ENCODE peak calls at places on chromosomes 11 and 22, in nine cellular contexts. R is A549, E is hepatocyte, G is brain microvascular endothelial cell, H is AG04450, K is cardiac muscle cell, X is IMR-90, P is uterus, O is tibial nerve. C is an unnamed sample.

GRCh38 chr11:10080134-10080533 is 213.9 kb downstream of the SBF2 start:
- DNase-seq in R (peak), E (no peak), G (no peak), H (no peak), K (no peak), X (no peak), P (no peak), O (no peak), C (no peak)

GRCh38 chr11:85961930-85962363 is 106.8 kb downstream of the CCDC83 start:
- DNase-seq in R (no peak), E (no peak), G (peak), H (no peak), K (peak), X (peak), P (no peak), O (no peak), C (peak)

GRCh38 chr11:17721242-17721999 is 2.0 kb downstream of the MYOD1 start:
- DNase-seq in R (no peak), E (no peak), G (no peak), H (no peak), K (no peak), X (no peak), P (no peak), O (no peak), C (no peak)

GRCh38 chr11:108906329-108906728 is 241.5 kb downstream of the DDX10 start:
- DNase-seq in R (peak), E (no peak), G (peak), H (no peak), K (peak), X (peak), P (no peak), O (no peak), C (peak)

GRCh38 chr22:28497188-28497587 is 182.5 kb downstream of the TTC28 start:
- DNase-seq in R (no peak), E (no peak), G (no peak), H (no peak), K (no peak), X (peak), P (no peak), O (no peak), C (no peak)

GRCh38 chr22:36332623-36333331 is 55.0 kb downstream of the MYH9 start:
- DNase-seq in R (peak), E (peak), G (peak), H (no peak), K (peak), X (peak), P (peak), O (no peak), C (peak)

GRCh38 chr22:42313804-42314581 is 43.5 kb upstream of the TCF20 start:
- DNase-seq in R (peak), E (peak), G (peak), H (no peak), K (peak), X (peak), P (no peak), O (no peak), C (peak)

GRCh38 chr11:115208808-115209259 is 295.4 kb downstream of the CADM1 start:
- DNase-seq in R (no peak), E (no peak), G (no peak), H (no peak), K (no peak), X (no peak), P (no peak), O (no peak), C (no peak)

GRCh38 chr11:73321342-73322110 is 13.4 kb downstream of the ARHGEF17 start:
- DNase-seq in R (no peak), E (no peak), G (peak), H (no peak), K (peak), X (peak), P (peak), O (no peak), C (no peak)

GRCh38 chr11:128302425-128303186 is 284.8 kb downstream of the ETS1 start:
- DNase-seq in R (no peak), E (no peak), G (no peak), H (no peak), K (no peak), X (no peak), P (no peak), O (no peak), C (no peak)

GRCh38 chr22:23182289-23183106 is 2.2 kb downstream of the BCR start:
- DNase-seq in R (no peak), E (peak), G (no peak), H (no peak), K (no peak), X (peak), P (no peak), O (no peak), C (peak)

GRCh38 chr22:17931400-17931825 is 92.9 kb downstream of the MICAL3 start:
- DNase-seq in R (no peak), E (no peak), G (no peak), H (no peak), K (no peak), X (no peak), P (peak), O (no peak), C (no peak)

GRCh38 chr11:118005224-118006152 is 19.3 kb downstream of the IL10RA start:
- DNase-seq in R (no peak), E (no peak), G (no peak), H (no peak), K (no peak), X (no peak), P (no peak), O (no peak), C (no peak)

GRCh38 chr11:44120169-44120568 is 24.7 kb downstream of the EXT2 start:
- DNase-seq in R (peak), E (no peak), G (no peak), H (no peak), K (no peak), X (no peak), P (no peak), O (no peak), C (peak)

GRCh38 chr11:67698247-67698646 is 23.8 kb upstream of the ALDH3B2 start:
- DNase-seq in R (peak), E (no peak), G (peak), H (no peak), K (no peak), X (no peak), P (no peak), O (no peak), C (no peak)

GRCh38 chr11:9120659-9121350 is 29.4 kb upstream of the SCUBE2 start:
- DNase-seq in R (peak), E (no peak), G (no peak), H (no peak), K (peak), X (no peak), P (no peak), O (no peak), C (no peak)

GRCh38 chr22:40628354-40629042 is 8.0 kb downstream of the MRTFA start:
- DNase-seq in R (no peak), E (no peak), G (no peak), H (no peak), K (peak), X (peak), P (no peak), O (no peak), C (no peak)

GRCh38 chr22:29245626-29246385 is 22.0 kb downstream of the RHBDD3 start:
- DNase-seq in R (peak), E (peak), G (peak), H (peak), K (peak), X (peak), P (peak), O (peak), C (peak)

GRCh38 chr22:19607198-19608113 is 83.2 kb upstream of the CLDN5 start:
- DNase-seq in R (no peak), E (peak), G (no peak), H (no peak), K (peak), X (peak), P (peak), O (no peak), C (peak)

GRCh38 chr22:31488988-31489617 is 539 bp downstream of the EIF4ENIF1 start:
- DNase-seq in R (peak), E (peak), G (peak), H (no peak), K (peak), X (peak), P (peak), O (no peak), C (no peak)

GRCh38 chr11:88383446-88383845 is 45.9 kb upstream of the CTSC start:
- DNase-seq in R (peak), E (no peak), G (no peak), H (no peak), K (no peak), X (no peak), P (no peak), O (no peak), C (no peak)

GRCh38 chr11:119671048-119671447 is 58.0 kb downstream of the NECTIN1 start:
- DNase-seq in R (no peak), E (peak), G (peak), H (peak), K (peak), X (peak), P (peak), O (peak), C (no peak)

GRCh38 chr22:27719535-27720227 is 81.9 kb downstream of the MN1 start:
- DNase-seq in R (peak), E (no peak), G (peak), H (no peak), K (no peak), X (peak), P (no peak), O (no peak), C (peak)

GRCh38 chr22:25563757-25564319 is 637 bp upstream of the GRK3 start:
- DNase-seq in R (no peak), E (peak), G (no peak), H (no peak), K (no peak), X (peak), P (no peak), O (peak), C (no peak)

GRCh38 chr11:73159981-73160777 is 18.1 kb upstream of the FCHSD2 start:
- DNase-seq in R (no peak), E (peak), G (no peak), H (no peak), K (no peak), X (no peak), P (no peak), O (no peak), C (no peak)

GRCh38 chr22:42169055-42169469 is 38.5 kb upstream of the CYP2D6 start:
- DNase-seq in R (peak), E (peak), G (peak), H (peak), K (peak), X (peak), P (peak), O (peak), C (no peak)

GRCh38 chr11:121463689-121464335 is 11.0 kb upstream of the SORL1-AS1 start:
- DNase-seq in R (no peak), E (no peak), G (no peak), H (no peak), K (no peak), X (no peak), P (no peak), O (no peak), C (no peak)

GRCh38 chr11:127521413-127521812 is 520.8 kb upstream of the KIRREL3 start:
- DNase-seq in R (no peak), E (peak), G (no peak), H (peak), K (no peak), X (peak), P (no peak), O (no peak), C (no peak)

GRCh38 chr22:29751139-29751538 is 15.7 kb downstream of the ZMAT5 start:
- DNase-seq in R (no peak), E (no peak), G (no peak), H (no peak), K (peak), X (peak), P (no peak), O (no peak), C (no peak)

GRCh38 chr11:12457030-12457600 is 79.7 kb downstream of the PARVA start:
- DNase-seq in R (no peak), E (no peak), G (peak), H (no peak), K (peak), X (peak), P (peak), O (no peak), C (no peak)

GRCh38 chr11:12461516-12461915 is 84.1 kb downstream of the PARVA start:
- DNase-seq in R (no peak), E (peak), G (no peak), H (no peak), K (no peak), X (no peak), P (peak), O (no peak), C (no peak)

GRCh38 chr11:12460441-12460840 is 83.1 kb downstream of the PARVA start:
- DNase-seq in R (no peak), E (no peak), G (peak), H (no peak), K (no peak), X (peak), P (no peak), O (no peak), C (no peak)

GRCh38 chr11:12458042-12458441 is 80.7 kb downstream of the PARVA start:
- DNase-seq in R (no peak), E (no peak), G (no peak), H (no peak), K (no peak), X (no peak), P (peak), O (no peak), C (no peak)

GRCh38 chr11:12459374-12459773 is 82.0 kb downstream of the PARVA start:
- DNase-seq in R (no peak), E (no peak), G (no peak), H (no peak), K (no peak), X (no peak), P (peak), O (no peak), C (no peak)
- TF ChIP-seq CTCF in R (no peak), E (no peak), G (no peak), H (no peak), K (no peak), X (no peak), P (no peak), O (no peak), C (no peak)

GRCh38 chr11:23310276-23310675 is 450.0 kb upstream of the CCDC179 start:
- DNase-seq in R (no peak), E (no peak), G (peak), H (no peak), K (peak), X (peak), P (no peak), O (no peak), C (no peak)

GRCh38 chr11:23314162-23314561 is 453.9 kb upstream of the CCDC179 start:
- DNase-seq in R (no peak), E (no peak), G (no peak), H (no peak), K (no peak), X (no peak), P (no peak), O (no peak), C (no peak)

GRCh38 chr11:23311986-23312940 is 452.0 kb upstream of the CCDC179 start:
- DNase-seq in R (no peak), E (no peak), G (peak), H (no peak), K (peak), X (peak), P (no peak), O (no peak), C (no peak)

GRCh38 chr11:23318670-23319069 is 458.4 kb upstream of the CCDC179 start:
- DNase-seq in R (no peak), E (no peak), G (no peak), H (no peak), K (no peak), X (no peak), P (no peak), O (no peak), C (peak)

GRCh38 chr11:23313001-23313400 is 452.7 kb upstream of the CCDC179 start:
- DNase-seq in R (no peak), E (no peak), G (no peak), H (no peak), K (no peak), X (no peak), P (no peak), O (no peak), C (no peak)
- H3K27ac ChIP-seq in R (no peak), E (no peak), G (no peak), H (no peak), K (no peak), X (no peak), P (no peak), O (no peak), C (no peak)

GRCh38 chr11:82734120-82734479 is 436 bp upstream of the FAM181B start:
- DNase-seq in R (no peak), E (no peak), G (no peak), H (no peak), K (no peak), X (no peak), P (no peak), O (no peak), C (no peak)

GRCh38 chr11:82731691-82732277 is 1.9 kb downstream of the FAM181B start:
- DNase-seq in R (no peak), E (no peak), G (no peak), H (no peak), K (no peak), X (no peak), P (no peak), O (no peak), C (no peak)

GRCh38 chr11:82732734-82733443 is 775 bp downstream of the FAM181B start:
- DNase-seq in R (no peak), E (peak), G (no peak), H (no peak), K (no peak), X (no peak), P (no peak), O (no peak), C (peak)

GRCh38 chr11:82732348-82732733 is 1.3 kb downstream of the FAM181B start:
- DNase-seq in R (no peak), E (peak), G (no peak), H (no peak), K (no peak), X (no peak), P (no peak), O (no peak), C (no peak)

DNA sequence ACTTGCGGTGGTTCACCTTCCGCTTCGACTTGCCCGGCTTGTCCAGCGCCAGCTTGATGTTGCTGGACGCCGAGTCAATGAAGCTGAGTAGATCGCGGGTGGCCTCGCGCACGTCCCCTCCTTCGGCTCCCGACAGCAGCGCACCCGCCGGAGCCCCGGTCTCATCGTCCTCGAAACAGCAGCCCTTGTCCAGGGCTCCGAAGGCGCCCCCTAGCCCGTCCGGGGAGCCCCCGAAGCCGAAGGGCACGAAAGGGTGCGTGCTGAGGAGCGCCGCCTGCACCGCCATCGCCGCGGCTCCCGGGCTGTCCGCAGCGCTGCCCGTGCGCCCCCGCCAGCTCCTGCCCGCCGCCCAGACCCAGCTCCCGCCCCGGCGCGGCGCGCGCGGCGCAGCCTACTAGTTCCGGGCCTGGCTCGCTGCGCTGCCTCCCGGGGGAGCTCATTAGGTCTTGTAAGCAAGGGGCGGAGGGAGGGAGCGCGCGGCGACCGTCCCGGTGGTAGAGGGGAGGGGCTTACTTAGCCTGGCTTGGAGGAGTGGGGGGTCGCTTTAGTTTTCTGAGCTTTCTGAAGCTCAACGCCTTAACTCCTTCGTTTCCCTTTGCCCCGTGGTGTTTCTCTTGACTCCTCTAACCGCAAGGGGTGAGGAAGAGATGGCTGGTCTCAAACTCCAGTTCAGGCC is at the start of gene FAM181B:
- DNase-seq in R (peak), E (peak), G (peak), H (no peak), K (peak), X (no peak), P (peak), O (peak), C (peak)
- TF ChIP-seq CTCF in R (no peak), E (no peak), G (no peak), H (no peak), K (no peak), X (no peak), P (no peak), O (peak), C (no peak)

GRCh38 chr11:47979378-47980092 is 824 bp upstream of the PTPRJ start:
- DNase-seq in R (peak), E (no peak), G (no peak), H (no peak), K (peak), X (no peak), P (no peak), O (no peak), C (no peak)
- H3K27ac ChIP-seq in R (peak), E (peak), G (no peak), H (peak), K (peak), X (peak), P (peak), O (peak), C (no peak)

GRCh38 chr11:45890886-45891550 is 5.6 kb downstream of the MAPK8IP1 start:
- DNase-seq in R (no peak), E (no peak), G (no peak), H (no peak), K (no peak), X (no peak), P (no peak), O (no peak), C (no peak)

GRCh38 chr11:45894555-45895247 is 9.2 kb downstream of the MAPK8IP1 start:
- DNase-seq in R (no peak), E (no peak), G (no peak), H (no peak), K (no peak), X (no peak), P (no peak), O (no peak), C (no peak)

GRCh38 chr11:45889966-45890365 is 4.5 kb downstream of the MAPK8IP1 start:
- DNase-seq in R (no peak), E (no peak), G (no peak), H (no peak), K (no peak), X (no peak), P (no peak), O (no peak), C (no peak)

GRCh38 chr11:45895553-45896259 is 10.3 kb downstream of the MAPK8IP1 start:
- DNase-seq in R (no peak), E (no peak), G (no peak), H (no peak), K (no peak), X (no peak), P (no peak), O (no peak), C (no peak)

DNA sequence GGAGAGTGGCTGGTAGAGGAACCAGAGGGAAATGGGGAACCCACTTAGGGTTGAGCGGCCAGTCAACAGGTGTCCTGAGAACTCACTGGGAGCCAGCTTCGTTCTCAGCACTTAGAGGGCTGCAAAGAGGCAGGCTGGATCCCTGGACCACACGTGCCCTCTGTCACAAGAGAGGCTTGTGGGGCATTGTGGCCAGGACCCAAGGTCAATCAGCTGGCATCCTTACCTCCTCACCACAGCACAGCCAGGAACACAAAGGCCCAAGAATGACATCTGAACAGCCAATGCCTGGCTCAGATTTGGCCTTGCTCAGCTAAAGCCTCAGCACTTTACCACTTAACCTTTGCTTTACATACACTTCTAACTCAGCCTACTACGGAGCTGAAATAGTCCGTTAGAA is 7.4 kb downstream of the MAPK8IP1 start:
- DNase-seq in R (no peak), E (no peak), G (no peak), H (no peak), K (no peak), X (no peak), P (no peak), O (no peak), C (no peak)
- TF ChIP-seq CTCF in R (no peak), E (no peak), G (no peak), H (no peak), K (no peak), X (no peak), P (no peak), O (no peak), C (no peak)

DNA sequence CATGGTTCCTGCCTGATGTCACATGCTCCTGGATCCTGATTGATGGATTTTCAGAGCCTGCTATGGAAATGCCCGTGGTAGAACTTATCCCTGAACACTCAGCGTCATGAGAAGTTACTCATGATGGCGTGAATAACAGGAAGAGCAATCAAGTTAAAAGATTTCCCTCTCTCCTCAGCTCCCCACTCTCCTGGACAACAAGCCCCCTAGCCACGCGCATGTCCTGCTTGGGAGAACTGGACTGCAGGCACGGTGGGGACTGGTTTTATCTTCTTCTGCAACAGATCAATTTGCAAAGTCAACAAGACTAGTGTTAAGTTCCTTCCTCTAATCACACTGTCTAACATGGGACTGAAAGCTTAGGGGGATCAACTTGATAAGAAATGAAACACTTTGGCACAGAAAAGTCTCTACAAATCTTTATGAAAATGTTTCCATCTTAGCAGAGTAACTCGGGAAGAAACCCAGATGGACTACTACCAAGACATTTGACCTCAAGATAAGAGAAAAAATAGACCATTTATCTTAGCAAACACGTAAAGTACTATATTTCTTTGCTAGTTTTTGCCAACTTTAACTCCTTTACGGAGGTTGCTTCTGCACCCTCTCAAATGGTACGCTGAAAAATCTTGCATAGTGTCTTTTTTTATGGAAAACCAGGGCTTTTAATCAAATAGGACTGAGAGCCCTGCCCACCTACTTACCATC is 27.5 kb downstream of the POU2AF1 start:
- DNase-seq in R (no peak), E (no peak), G (no peak), H (no peak), K (no peak), X (no peak), P (no peak), O (no peak), C (no peak)
- H3K27ac ChIP-seq in R (no peak), E (peak), G (no peak), H (no peak), K (no peak), X (no peak), P (peak), O (no peak), C (no peak)